ENCODE peak calls at places on chromosome 4, in six cellular contexts. X, O, V, Q, B and F are unnamed samples.

GRCh38 chr4:152956650-152957436 is 20.7 kb downstream of the FHDC1 start:
- DNase-seq in X (peak), O (no peak), V (no peak), Q (peak), B (no peak), F (no peak)

GRCh38 chr4:113077611-113078010 is 28.2 kb downstream of the ANK2 start:
- DNase-seq in X (no peak), O (no peak), V (no peak), Q (no peak), B (no peak), F (no peak)

GRCh38 chr4:170804930-170805329 is 715.2 kb upstream of the AADAT start:
- DNase-seq in X (no peak), O (no peak), V (no peak), Q (no peak), B (no peak), F (no peak)

GRCh38 chr4:82797048-82797590 is 1.5 kb downstream of the SCD5 start:
- DNase-seq in X (no peak), O (no peak), V (no peak), Q (no peak), B (no peak), F (no peak)

GRCh38 chr4:106981431-106981830 is 54.7 kb downstream of the DKK2 start:
- DNase-seq in X (no peak), O (no peak), V (no peak), Q (no peak), B (no peak), F (no peak)

GRCh38 chr4:43282534-43282933 is 390.0 kb downstream of the GRXCR1 start:
- DNase-seq in X (no peak), O (no peak), V (no peak), Q (no peak), B (no peak), F (no peak)

GRCh38 chr4:173181769-173182374 is 13.3 kb downstream of the GALNT7 start:
- DNase-seq in X (no peak), O (no peak), V (no peak), Q (peak), B (no peak), F (no peak)

GRCh38 chr4:52358855-52359254 is 300.2 kb downstream of the USP46 start:
- DNase-seq in X (peak), O (no peak), V (peak), Q (peak), B (no peak), F (no peak)

GRCh38 chr4:2354760-2355159 is 63.7 kb downstream of the ZFYVE28 start:
- DNase-seq in X (no peak), O (peak), V (no peak), Q (no peak), B (no peak), F (no peak)